ENCODE peak calls at places on chromosomes 6 and 20, in six cellular contexts. G, M, Z, P, D and X are unnamed samples.

GRCh38 chr20:6731951-6732580 is 35.4 kb upstream of the BMP2 start:
- DNase-seq in G (no peak), M (no peak), Z (no peak), P (no peak), D (no peak), X (no peak)

GRCh38 chr20:4811661-4812181 is 90.0 kb downstream of the PRND start:
- DNase-seq in G (no peak), M (no peak), Z (no peak), P (no peak), D (no peak), X (no peak)

GRCh38 chr20:57498425-57499400 is 26.2 kb downstream of the CTCFL start:
- DNase-seq in G (peak), M (no peak), Z (peak), P (no peak), D (peak), X (no peak)

GRCh38 chr20:47951521-47951951 is 166.3 kb upstream of the SULF2 start:
- DNase-seq in G (peak), M (no peak), Z (no peak), P (peak), D (peak), X (no peak)

GRCh38 chr20:63214514-63214913 is 1.4 kb downstream of the YTHDF1 start:
- DNase-seq in G (no peak), M (no peak), Z (no peak), P (peak), D (no peak), X (no peak)

GRCh38 chr6:77324851-77325250 is 138.4 kb downstream of the HTR1B start:
- DNase-seq in G (no peak), M (no peak), Z (no peak), P (no peak), D (no peak), X (no peak)

GRCh38 chr20:24651171-24651972 is 181.9 kb downstream of the SYNDIG1 start:
- DNase-seq in G (peak), M (no peak), Z (no peak), P (no peak), D (peak), X (no peak)

GRCh38 chr6:17725083-17725482 is 18.4 kb upstream of the NUP153 start:
- DNase-seq in G (peak), M (peak), Z (peak), P (no peak), D (peak), X (no peak)

GRCh38 chr6:17291778-17292177 is 10.6 kb downstream of the RBM24 start:
- DNase-seq in G (peak), M (no peak), Z (peak), P (peak), D (no peak), X (no peak)

GRCh38 chr20:237918-238317 is 10.9 kb downstream of the DEFB129 start:
- DNase-seq in G (no peak), M (no peak), Z (no peak), P (no peak), D (no peak), X (no peak)

GRCh38 chr20:21564127-21564773 is 50.4 kb upstream of the NKX2-2 start:
- DNase-seq in G (no peak), M (no peak), Z (no peak), P (no peak), D (no peak), X (no peak)

GRCh38 chr6:104623052-104623690 is 236.5 kb downstream of the HACE1 start:
- DNase-seq in G (no peak), M (no peak), Z (peak), P (no peak), D (peak), X (peak)

GRCh38 chr20:51042064-51042463 is 19.2 kb upstream of the KCNG1 start:
- DNase-seq in G (peak), M (no peak), Z (peak), P (peak), D (no peak), X (no peak)

GRCh38 chr6:4774715-4775590 is 1.3 kb upstream of the CDYL start:
- DNase-seq in G (no peak), M (no peak), Z (peak), P (no peak), D (no peak), X (no peak)

GRCh38 chr6:53484409-53485280 is 60.3 kb downstream of the GCLC start:
- DNase-seq in G (peak), M (no peak), Z (peak), P (peak), D (peak), X (peak)
- H3K14ac ChIP-seq in G (no peak), M (no peak), Z (no peak), P (no peak), D (no peak), X (no peak)

DNA sequence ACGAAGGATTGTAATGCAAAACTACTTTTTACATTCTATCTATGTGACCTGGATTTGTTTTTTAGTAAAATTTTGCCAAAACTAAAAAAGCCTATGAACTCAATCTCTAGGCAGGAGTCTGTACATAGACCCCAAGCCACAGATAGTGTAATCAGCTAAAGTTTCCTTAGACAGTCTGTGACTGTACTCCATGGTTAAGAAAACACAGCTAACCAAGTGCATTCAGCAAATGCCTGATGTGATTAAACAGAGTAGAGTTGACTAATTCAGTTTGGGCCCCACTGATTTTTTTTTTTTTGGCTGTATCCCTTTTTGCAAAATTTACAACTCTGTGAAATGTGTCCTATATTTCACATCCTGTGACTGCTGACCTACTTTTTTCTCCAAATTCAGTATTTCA is 108.6 kb upstream of the TBX18 start:
- DNase-seq in G (no peak), M (no peak), Z (no peak), P (no peak), D (no peak), X (no peak)
- H3K14ac ChIP-seq in G (no peak), M (no peak), Z (no peak), P (no peak), D (no peak), X (no peak)

GRCh38 chr6:41236276-41236675 is 8.1 kb downstream of the TREML4 start:
- DNase-seq in G (no peak), M (no peak), Z (no peak), P (no peak), D (no peak), X (no peak)

GRCh38 chr6:41237128-41237527 is 9.0 kb downstream of the TREML4 start:
- DNase-seq in G (no peak), M (no peak), Z (no peak), P (no peak), D (no peak), X (no peak)

GRCh38 chr6:41239467-41240159 is 11.5 kb downstream of the TREML4 start:
- DNase-seq in G (no peak), M (no peak), Z (peak), P (no peak), D (no peak), X (peak)
- H3K14ac ChIP-seq in G (no peak), M (no peak), Z (peak), P (no peak), D (no peak), X (no peak)

GRCh38 chr6:75743971-75744370 is 5.1 kb upstream of the MYO6 start:
- DNase-seq in G (no peak), M (no peak), Z (no peak), P (no peak), D (no peak), X (no peak)
- H3K14ac ChIP-seq in G (no peak), M (no peak), Z (no peak), P (no peak), D (no peak), X (no peak)

GRCh38 chr6:169367507-169367906 is 113.9 kb upstream of the THBS2 start:
- DNase-seq in G (no peak), M (no peak), Z (no peak), P (no peak), D (no peak), X (no peak)
- H3K14ac ChIP-seq in G (no peak), M (no peak), Z (no peak), P (no peak), D (no peak), X (no peak)

DNA sequence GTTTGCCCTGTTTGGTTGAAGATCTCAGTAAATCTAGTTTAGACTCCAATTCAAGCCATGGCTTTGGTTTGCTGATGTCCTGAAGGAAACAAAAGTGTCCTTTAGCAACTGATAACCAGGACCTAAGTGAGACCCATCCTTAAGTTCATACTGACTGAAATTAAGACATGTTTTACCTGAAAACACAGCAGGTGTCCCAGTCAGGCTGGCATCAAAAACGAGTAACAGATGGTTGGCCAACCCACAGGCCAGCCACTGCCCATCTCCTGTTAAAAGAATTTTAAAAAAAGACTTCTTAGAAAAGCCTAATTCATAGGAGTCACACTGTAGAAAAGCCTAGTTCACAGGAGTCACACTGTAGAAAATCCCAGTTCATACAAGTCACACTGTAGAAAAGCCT is 58.3 kb downstream of the WDR27 start:
- DNase-seq in G (no peak), M (no peak), Z (no peak), P (no peak), D (no peak), X (no peak)
- H3K14ac ChIP-seq in G (no peak), M (no peak), Z (no peak), P (no peak), D (no peak), X (no peak)